ENCODE peak calls at places on chromosomes 13 and 19, in four cellular contexts. One of them, this sample, is unnamed.

GRCh38 chr19:5593963-5594255 is 26.2 kb upstream of the TINCR start:
- DNase-seq in NT2/D1: no peak
- DNase-seq in GM12878: no peak
- DNase-seq in K562: no peak
- DNase-seq in this sample: no peak

GRCh38 chr13:98549006-98549727 is 27.7 kb downstream of the STK24 start:
- DNase-seq in NT2/D1: no peak
- DNase-seq in K562: no peak
- DNase-seq in GM12878: no peak
- DNase-seq in this sample: no peak

GRCh38 chr13:51844862-51845573 is at the start of gene TMEM272:
- DNase-seq in K562: peak; percentile 70
- DNase-seq in GM12878: no peak
- DNase-seq in NT2/D1: peak; percentile 20
- DNase-seq in this sample: peak; percentile 87

GRCh38 chr13:99859178-99860177 is 112.1 kb downstream of the ZIC5 start:
- DNase-seq in GM12878: peak; percentile 41
- DNase-seq in K562: no peak
- DNase-seq in NT2/D1: no peak
- DNase-seq in this sample: no peak

GRCh38 chr13:110279684-110280083 is 27.3 kb downstream of the COL4A1 start:
- DNase-seq in NT2/D1: no peak
- DNase-seq in GM12878: no peak
- DNase-seq in K562: no peak
- DNase-seq in this sample: no peak

GRCh38 chr13:36815069-36815468 is 4.0 kb upstream of the RFXAP start:
- DNase-seq in GM12878: no peak
- DNase-seq in K562: peak; percentile 30
- DNase-seq in NT2/D1: no peak
- DNase-seq in this sample: peak; percentile 24

GRCh38 chr13:30148171-30148754 is 159.1 kb downstream of the KATNAL1 start:
- DNase-seq in NT2/D1: no peak
- DNase-seq in K562: no peak
- DNase-seq in GM12878: no peak
- DNase-seq in this sample: no peak

GRCh38 chr19:532578-533484 is 1.3 kb downstream of the CDC34 start:
- DNase-seq in K562: peak; percentile 90
- DNase-seq in GM12878: no peak
- DNase-seq in NT2/D1: peak; percentile 63
- DNase-seq in this sample: peak; percentile 80

GRCh38 chr19:41327076-41327475 is 17.1 kb downstream of the CCDC97 start:
- DNase-seq in K562: no peak
- DNase-seq in GM12878: no peak
- DNase-seq in NT2/D1: no peak
- DNase-seq in this sample: no peak

GRCh38 chr13:107493271-107493670 is 722.1 kb downstream of the LIG4 start:
- DNase-seq in K562: no peak
- DNase-seq in GM12878: no peak
- DNase-seq in NT2/D1: no peak
- DNase-seq in this sample: no peak

GRCh38 chr19:741506-742131 is 9.3 kb upstream of the MISP start:
- DNase-seq in GM12878: no peak
- DNase-seq in NT2/D1: peak; percentile 46
- DNase-seq in K562: peak; percentile 61
- DNase-seq in this sample: peak; percentile 71

GRCh38 chr19:47779524-47780214 is 1.2 kb downstream of the SELENOW start:
- DNase-seq in NT2/D1: no peak
- DNase-seq in GM12878: no peak
- DNase-seq in K562: no peak
- DNase-seq in this sample: no peak

GRCh38 chr13:98413796-98414195 is 163.1 kb downstream of the STK24 start:
- DNase-seq in GM12878: no peak
- DNase-seq in NT2/D1: no peak
- DNase-seq in K562: no peak
- DNase-seq in this sample: no peak

GRCh38 chr13:94478913-94479312 is 569 bp downstream of the DCT start:
- DNase-seq in GM12878: no peak
- DNase-seq in NT2/D1: no peak
- DNase-seq in K562: no peak
- DNase-seq in this sample: no peak

GRCh38 chr13:19153782-19154450 is 27.7 kb downstream of the TUBA3C start:
- DNase-seq in GM12878: no peak
- DNase-seq in K562: peak; percentile 68
- DNase-seq in NT2/D1: peak; percentile 49
- DNase-seq in this sample: peak; percentile 50

GRCh38 chr13:49985129-49985528 is 11.7 kb upstream of the TRIM13 start:
- DNase-seq in GM12878: no peak
- DNase-seq in NT2/D1: no peak
- DNase-seq in K562: no peak
- DNase-seq in this sample: no peak

GRCh38 chr13:72666391-72666790 is 61.0 kb downstream of the MZT1 start:
- DNase-seq in GM12878: no peak
- DNase-seq in K562: no peak
- DNase-seq in NT2/D1: no peak
- DNase-seq in this sample: no peak

GRCh38 chr19:45824041-45824471 is 8.9 kb upstream of the RSPH6A start:
- DNase-seq in NT2/D1: no peak
- DNase-seq in K562: no peak
- DNase-seq in GM12878: no peak
- DNase-seq in this sample: no peak

GRCh38 chr19:32469796-32470195 is 64.2 kb downstream of the DPY19L3 start:
- DNase-seq in K562: no peak
- DNase-seq in GM12878: no peak
- DNase-seq in NT2/D1: no peak
- DNase-seq in this sample: no peak

GRCh38 chr19:55657004-55657747 is 2.3 kb downstream of the U2AF2 start:
- DNase-seq in K562: peak; percentile 29
- DNase-seq in NT2/D1: no peak
- DNase-seq in GM12878: no peak
- DNase-seq in this sample: no peak

GRCh38 chr19:19081642-19082151 is 17.9 kb downstream of the SLC25A42 start:
- DNase-seq in NT2/D1: no peak
- DNase-seq in K562: peak; percentile 41
- DNase-seq in GM12878: no peak
- DNase-seq in this sample: no peak

GRCh38 chr13:29595380-29596063 is at the start of gene SLC7A1:
- DNase-seq in GM12878: peak; percentile 43
- DNase-seq in K562: peak; percentile 87
- DNase-seq in NT2/D1: peak; percentile 48
- DNase-seq in this sample: peak; percentile 97

GRCh38 chr19:34428549-34429285 is 536 bp downstream of the UBA2 start:
- DNase-seq in GM12878: no peak
- DNase-seq in NT2/D1: no peak
- DNase-seq in K562: peak; percentile 64
- DNase-seq in this sample: peak; percentile 47

GRCh38 chr13:102333320-102334181 is 68.3 kb downstream of the FGF14 start:
- DNase-seq in GM12878: no peak
- DNase-seq in NT2/D1: peak; percentile 35
- DNase-seq in K562: no peak
- DNase-seq in this sample: no peak
- TF ChIP-seq YY1 in GM12878: no peak
- TF ChIP-seq YY1 in NT2/D1: no peak
- TF ChIP-seq YY1 in K562: no peak
- TF ChIP-seq YY1 in this sample: no peak

GRCh38 chr13:24004142-24004541 is 106.8 kb upstream of the C1QTNF9B start:
- DNase-seq in NT2/D1: no peak
- DNase-seq in GM12878: no peak
- DNase-seq in K562: no peak
- DNase-seq in this sample: no peak

GRCh38 chr13:24005711-24006281 is 108.5 kb upstream of the C1QTNF9B start:
- DNase-seq in K562: no peak
- DNase-seq in NT2/D1: no peak
- DNase-seq in GM12878: peak; percentile 19
- DNase-seq in this sample: no peak

GRCh38 chr13:24006520-24007248 is 109.4 kb upstream of the C1QTNF9B start:
- DNase-seq in K562: no peak
- DNase-seq in NT2/D1: no peak
- DNase-seq in GM12878: no peak
- DNase-seq in this sample: no peak

GRCh38 chr13:24002206-24002815 is 105.0 kb upstream of the C1QTNF9B start:
- DNase-seq in GM12878: no peak
- DNase-seq in NT2/D1: no peak
- DNase-seq in K562: no peak
- DNase-seq in this sample: no peak

GRCh38 chr13:24004971-24005370 is 107.7 kb upstream of the C1QTNF9B start:
- DNase-seq in GM12878: no peak
- DNase-seq in K562: no peak
- DNase-seq in NT2/D1: no peak
- DNase-seq in this sample: no peak
- TF ChIP-seq YY1 in GM12878: no peak
- TF ChIP-seq YY1 in K562: no peak
- TF ChIP-seq YY1 in NT2/D1: no peak
- TF ChIP-seq YY1 in this sample: no peak

GRCh38 chr19:58357798-58358145 is 4.5 kb upstream of the A1BG start:
- DNase-seq in NT2/D1: no peak
- DNase-seq in GM12878: no peak
- DNase-seq in K562: no peak
- DNase-seq in this sample: no peak

GRCh38 chr19:58356971-58357797 is 3.9 kb upstream of the A1BG start:
- DNase-seq in NT2/D1: no peak
- DNase-seq in GM12878: no peak
- DNase-seq in K562: no peak
- DNase-seq in this sample: no peak

GRCh38 chr19:58355891-58356235 is 2.6 kb upstream of the A1BG start:
- DNase-seq in GM12878: no peak
- DNase-seq in NT2/D1: no peak
- DNase-seq in K562: no peak
- DNase-seq in this sample: no peak

GRCh38 chr19:58355215-58355796 is 2.0 kb upstream of the A1BG start:
- DNase-seq in NT2/D1: no peak
- DNase-seq in GM12878: no peak
- DNase-seq in K562: no peak
- DNase-seq in this sample: no peak

DNA sequence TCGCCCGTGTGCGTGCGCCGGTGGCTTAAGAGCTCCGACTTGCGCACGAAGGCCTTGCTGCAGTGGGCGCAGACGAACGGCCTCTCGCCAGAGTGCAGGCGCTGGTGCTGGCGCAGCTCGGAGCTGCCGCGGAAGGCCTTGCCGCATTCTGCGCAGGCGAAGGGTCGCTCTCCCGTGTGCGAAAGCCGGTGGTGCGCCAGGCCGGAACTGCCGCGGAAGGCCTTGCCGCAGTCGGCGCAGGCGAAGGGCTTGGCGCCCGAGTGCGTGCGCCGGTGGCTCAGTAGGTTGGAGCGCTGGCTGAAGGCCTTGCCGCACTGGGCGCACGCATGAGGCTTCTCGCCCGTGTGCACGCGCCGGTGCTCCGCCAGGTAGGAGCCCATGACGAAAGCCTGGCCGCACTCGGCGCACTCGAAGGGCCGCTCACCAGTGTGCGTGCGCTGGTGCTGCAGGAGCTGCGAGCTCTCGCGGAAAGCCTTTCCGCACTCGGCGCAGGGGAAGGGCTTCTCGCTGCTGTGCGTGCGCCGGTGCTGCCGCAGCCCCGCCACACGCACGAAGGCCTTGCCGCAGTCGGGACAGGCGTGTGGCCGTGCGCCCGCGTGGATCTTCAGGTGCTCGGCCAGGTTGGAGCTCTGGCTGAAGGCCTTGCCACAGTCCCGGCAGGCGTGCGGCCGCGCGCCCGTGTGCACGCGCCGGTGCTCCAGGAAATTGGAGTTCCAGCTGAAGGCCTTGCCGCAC is 3.1 kb upstream of the A1BG start:
- DNase-seq in NT2/D1: no peak
- DNase-seq in GM12878: no peak
- DNase-seq in K562: no peak
- DNase-seq in this sample: no peak
- TF ChIP-seq YY1 in NT2/D1: no peak
- TF ChIP-seq YY1 in GM12878: no peak
- TF ChIP-seq YY1 in K562: no peak
- TF ChIP-seq YY1 in this sample: no peak

GRCh38 chr13:111530137-111530536 is 209.7 kb downstream of the TEX29 start:
- DNase-seq in K562: no peak
- DNase-seq in GM12878: no peak
- DNase-seq in NT2/D1: no peak
- DNase-seq in this sample: no peak
- TF ChIP-seq YY1 in K562: no peak
- TF ChIP-seq YY1 in GM12878: no peak
- TF ChIP-seq YY1 in NT2/D1: no peak
- TF ChIP-seq YY1 in this sample: no peak

DNA sequence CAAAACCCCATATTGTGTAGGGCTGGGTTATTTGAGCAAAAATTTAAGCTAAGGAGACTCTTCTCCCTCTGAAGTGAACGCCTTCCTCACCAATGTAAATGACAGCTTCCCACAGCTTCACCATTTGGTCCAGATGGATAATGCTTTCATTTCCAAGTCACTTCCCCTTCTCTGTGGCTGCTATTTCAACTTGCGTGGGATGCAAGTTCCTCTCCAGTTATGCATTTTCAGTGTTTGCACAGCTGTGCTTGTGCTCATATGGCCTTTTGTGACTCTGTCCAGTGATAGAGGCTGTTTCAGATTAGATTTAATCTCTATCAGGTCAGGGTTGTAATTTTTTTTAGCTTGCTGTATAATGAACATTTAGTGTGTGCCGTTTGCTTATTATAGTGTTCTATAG is 86.4 kb downstream of the TNFRSF19 start:
- DNase-seq in GM12878: no peak
- DNase-seq in NT2/D1: no peak
- DNase-seq in K562: peak; percentile 2
- DNase-seq in this sample: peak; percentile 77
- TF ChIP-seq YY1 in GM12878: no peak
- TF ChIP-seq YY1 in NT2/D1: no peak
- TF ChIP-seq YY1 in K562: no peak
- TF ChIP-seq YY1 in this sample: no peak

DNA sequence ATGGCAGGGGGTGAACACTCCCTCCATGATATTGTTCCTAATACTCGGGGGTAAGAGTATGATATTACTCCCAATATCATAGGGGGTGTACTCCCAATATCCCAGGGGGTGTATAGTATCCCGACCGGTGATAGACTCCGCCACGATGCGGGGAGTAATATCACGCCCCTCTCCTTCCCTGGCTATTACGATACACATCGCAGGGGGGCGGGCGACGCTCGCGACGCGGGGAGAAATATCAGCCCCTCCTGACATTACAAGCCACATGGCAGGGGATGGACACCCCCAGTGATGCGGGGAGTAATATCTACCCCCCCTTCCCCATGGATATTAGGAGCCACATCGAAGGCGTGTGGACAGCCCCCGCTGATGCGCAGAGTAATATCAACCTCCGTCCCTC is 3.2 kb upstream of the RGCC start:
- DNase-seq in GM12878: no peak
- DNase-seq in K562: no peak
- DNase-seq in NT2/D1: no peak
- DNase-seq in this sample: no peak
- TF ChIP-seq YY1 in GM12878: no peak
- TF ChIP-seq YY1 in K562: no peak
- TF ChIP-seq YY1 in NT2/D1: no peak
- TF ChIP-seq YY1 in this sample: no peak

GRCh38 chr13:26568132-26568815 is 10.8 kb downstream of the WASF3 start:
- DNase-seq in K562: no peak
- DNase-seq in NT2/D1: no peak
- DNase-seq in GM12878: no peak
- DNase-seq in this sample: no peak
- TF ChIP-seq YY1 in K562: no peak
- TF ChIP-seq YY1 in NT2/D1: no peak
- TF ChIP-seq YY1 in GM12878: no peak
- TF ChIP-seq YY1 in this sample: no peak